ENCODE peak calls at places on chromosomes 13 and 19, in seven cellular contexts. O is lung, E is IMR-90, X is cardiac muscle cell, J is astrocyte of the spinal cord, K is breast epithelium, H is fibroblast of pulmonary artery. A is an unnamed sample.

GRCh38 chr13:61414686-61415664 is 674 bp downstream of the PCDH20 start:
- DNase-seq in X (peak), E (no peak), K (peak), O (peak), H (peak), J (peak), A (peak)

GRCh38 chr13:85137516-85137915 is 661.7 kb downstream of the SLITRK6 start:
- DNase-seq in J (no peak), H (no peak), X (no peak), E (no peak), O (no peak), K (no peak), A (no peak)

GRCh38 chr13:27574661-27575060 is 45.7 kb downstream of the LNX2 start:
- DNase-seq in E (no peak), H (no peak), K (no peak), O (no peak), J (no peak), X (no peak), A (no peak)

GRCh38 chr13:47114030-47114429 is 217.2 kb upstream of the HTR2A start:
- DNase-seq in O (no peak), K (no peak), E (peak), X (no peak), J (peak), H (peak), A (no peak)

GRCh38 chr19:48213959-48214358 is 41.8 kb downstream of the CARD8 start:
- DNase-seq in X (no peak), H (no peak), O (no peak), K (no peak), E (no peak), J (no peak), A (no peak)

GRCh38 chr13:25654332-25654731 is 282.6 kb downstream of the ATP8A2 start:
- DNase-seq in O (no peak), K (no peak), X (no peak), E (no peak), J (no peak), H (no peak), A (no peak)

GRCh38 chr13:44755872-44756271 is 179.7 kb upstream of the TSC22D1 start:
- DNase-seq in X (no peak), J (peak), O (no peak), K (no peak), H (peak), E (peak), A (no peak)

GRCh38 chr13:97380696-97381095 is 53.3 kb upstream of the RAP2A start:
- DNase-seq in H (no peak), E (no peak), X (no peak), J (no peak), O (no peak), K (no peak), A (no peak)

GRCh38 chr19:45306522-45307027 is 16.1 kb downstream of the CKM start:
- DNase-seq in E (no peak), H (no peak), O (no peak), J (no peak), X (peak), K (no peak), A (peak)

GRCh38 chr19:15934332-15935078 is at the start of gene CYP4F11:
- DNase-seq in K (peak), J (no peak), O (no peak), X (no peak), E (no peak), H (no peak), A (peak)

GRCh38 chr13:31042501-31043165 is 110.2 kb downstream of the TEX26 start:
- DNase-seq in J (no peak), H (no peak), E (no peak), O (no peak), X (no peak), K (no peak), A (no peak)

GRCh38 chr13:99214691-99215090 is 14.0 kb downstream of the UBAC2 start:
- DNase-seq in J (no peak), K (no peak), O (no peak), H (no peak), E (no peak), X (no peak), A (peak)

GRCh38 chr19:35222373-35223005 is 6.0 kb downstream of the FAM187B start:
- DNase-seq in H (no peak), J (no peak), E (no peak), O (no peak), K (no peak), X (no peak), A (no peak)

GRCh38 chr19:30635026-30635985 is 263.1 kb downstream of the ZNF536 start:
- DNase-seq in H (no peak), O (no peak), K (no peak), E (no peak), J (no peak), X (no peak), A (no peak)

GRCh38 chr13:110560606-110561334 is 752 bp downstream of the RAB20 start:
- DNase-seq in X (peak), H (peak), E (no peak), J (no peak), O (peak), K (no peak), A (no peak)

GRCh38 chr13:79880820-79881219 is 399.9 kb downstream of the NDFIP2 start:
- DNase-seq in H (peak), J (no peak), K (no peak), E (no peak), X (no peak), O (no peak), A (no peak)

GRCh38 chr13:110125613-110126272 is 181.2 kb downstream of the COL4A1 start:
- DNase-seq in J (no peak), K (no peak), X (no peak), E (no peak), H (no peak), O (peak), A (no peak)

GRCh38 chr13:48818495-48818961 is 157.2 kb upstream of the FNDC3A start:
- DNase-seq in X (no peak), J (peak), E (peak), K (no peak), H (peak), O (no peak), A (no peak)

GRCh38 chr19:47369923-47370625 is 21.0 kb downstream of the DHX34 start:
- DNase-seq in J (peak), X (no peak), E (peak), O (peak), H (peak), K (no peak), A (no peak)

GRCh38 chr19:52662631-52663030 is 24.5 kb upstream of the ZNF83 start:
- DNase-seq in K (no peak), X (no peak), E (no peak), O (no peak), J (no peak), H (no peak), A (no peak)

GRCh38 chr19:44662686-44663085 is 8.6 kb upstream of the CEACAM19 start:
- DNase-seq in X (no peak), E (peak), O (no peak), K (no peak), H (no peak), J (peak), A (no peak)

GRCh38 chr13:48902421-48902820 is 73.3 kb upstream of the FNDC3A start:
- DNase-seq in X (peak), J (no peak), H (peak), O (no peak), E (peak), K (no peak), A (no peak)

GRCh38 chr13:101751488-101751887 is 299.0 kb downstream of the ITGBL1 start:
- DNase-seq in E (peak), X (peak), K (no peak), H (peak), J (peak), O (no peak), A (no peak)

GRCh38 chr19:45217957-45218334 is 27.3 kb downstream of the EXOC3L2 start:
- DNase-seq in O (no peak), H (no peak), J (no peak), K (no peak), X (no peak), E (no peak), A (no peak)

DNA sequence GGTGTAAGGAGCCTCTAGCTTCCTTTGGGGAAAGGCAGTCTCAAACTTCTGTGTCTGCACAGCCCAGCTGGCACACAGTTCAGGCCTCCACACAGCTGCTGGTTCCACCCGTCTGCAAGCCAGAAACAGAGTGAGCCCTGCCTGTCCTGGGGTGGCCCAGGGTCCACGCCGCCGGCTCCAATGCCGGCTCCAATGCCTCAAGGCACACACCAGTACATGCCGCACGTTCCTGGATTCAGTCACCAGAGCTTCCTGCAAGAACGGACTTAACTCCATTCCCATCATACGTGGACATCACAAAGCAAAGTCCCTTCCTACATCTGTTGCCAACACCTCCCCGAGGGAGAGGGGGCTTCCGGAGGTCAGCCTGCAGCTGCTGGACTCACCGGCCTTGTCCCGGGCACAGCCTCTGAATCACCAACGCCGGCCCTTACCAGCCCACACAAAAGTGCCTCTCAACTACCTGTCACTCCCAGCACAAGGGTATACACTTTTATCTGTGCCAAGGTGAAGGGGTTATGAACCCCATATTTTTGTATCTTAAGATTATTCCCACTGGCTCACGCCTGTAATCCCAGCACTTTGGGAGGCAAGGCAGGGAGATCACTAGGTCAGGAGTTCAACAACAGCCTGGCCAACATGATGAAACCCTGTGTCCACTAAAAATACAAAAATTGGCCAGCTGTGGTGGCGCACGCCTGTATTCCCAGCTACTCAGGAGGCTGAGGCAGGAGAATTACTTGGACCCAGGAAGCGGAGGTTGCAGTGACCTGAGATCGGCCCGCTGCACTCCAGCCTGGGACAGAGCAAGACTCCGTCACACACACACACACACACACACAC is 8.4 kb downstream of the SH3GL1 start:
- DNase-seq in X (no peak), O (no peak), K (no peak), H (peak), E (peak), J (peak), A (no peak)
- H3K4me3 ChIP-seq in X (no peak), O (no peak), K (no peak), H (no peak), E (no peak), J (no peak), A (no peak)

GRCh38 chr19:58434217-58434616 is 5.7 kb downstream of the ZNF132 start:
- DNase-seq in E (peak), K (no peak), J (no peak), O (no peak), X (no peak), H (peak), A (no peak)
- H3K4me3 ChIP-seq in E (no peak), K (no peak), J (no peak), O (no peak), X (no peak), H (no peak), A (no peak)

DNA sequence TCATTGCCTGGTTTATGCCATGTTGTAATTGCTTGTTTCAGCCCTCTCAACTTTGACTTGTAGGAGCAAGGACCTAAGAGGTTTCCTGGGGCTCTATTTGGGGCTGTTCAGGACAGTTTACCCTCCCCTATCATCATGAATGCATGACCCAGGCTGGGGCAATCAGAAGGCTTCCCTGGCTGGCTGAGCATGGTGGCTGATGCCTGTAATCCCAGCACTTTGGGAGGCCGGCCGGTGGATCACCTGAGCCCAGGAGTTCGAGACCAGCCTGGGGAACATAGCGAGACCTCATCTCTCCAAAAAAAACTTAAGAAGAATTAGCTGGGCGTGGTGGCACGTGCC is 6.1 kb upstream of the LSM4 start:
- DNase-seq in X (no peak), H (no peak), J (no peak), O (no peak), K (no peak), E (no peak), A (no peak)
- H3K4me3 ChIP-seq in X (peak), H (peak), J (peak), O (no peak), K (peak), E (peak), A (peak)

DNA sequence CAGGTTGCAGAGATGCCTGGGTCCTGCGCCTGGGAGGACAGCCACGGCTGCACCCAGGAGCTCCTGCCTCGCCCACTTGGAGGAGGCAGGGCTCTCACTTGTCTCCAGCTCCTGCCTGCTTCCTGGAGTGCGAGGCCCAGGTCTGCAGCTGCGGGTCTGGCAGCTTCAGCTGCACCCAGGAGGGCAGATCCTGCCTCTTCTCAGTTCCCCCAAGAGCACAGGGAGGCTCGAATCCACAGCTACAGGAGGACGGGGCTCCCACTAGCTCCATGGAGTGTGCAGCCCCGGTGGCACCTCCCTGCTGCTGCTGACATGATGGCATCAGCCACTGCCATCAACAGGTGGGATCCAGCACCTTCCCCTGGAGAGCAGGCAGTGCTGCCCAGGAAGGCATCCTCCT is 4.5 kb downstream of the ZNF554 start:
- DNase-seq in H (no peak), K (no peak), J (no peak), E (no peak), O (no peak), X (no peak), A (no peak)
- H3K4me3 ChIP-seq in H (no peak), K (no peak), J (no peak), E (no peak), O (no peak), X (no peak), A (no peak)

DNA sequence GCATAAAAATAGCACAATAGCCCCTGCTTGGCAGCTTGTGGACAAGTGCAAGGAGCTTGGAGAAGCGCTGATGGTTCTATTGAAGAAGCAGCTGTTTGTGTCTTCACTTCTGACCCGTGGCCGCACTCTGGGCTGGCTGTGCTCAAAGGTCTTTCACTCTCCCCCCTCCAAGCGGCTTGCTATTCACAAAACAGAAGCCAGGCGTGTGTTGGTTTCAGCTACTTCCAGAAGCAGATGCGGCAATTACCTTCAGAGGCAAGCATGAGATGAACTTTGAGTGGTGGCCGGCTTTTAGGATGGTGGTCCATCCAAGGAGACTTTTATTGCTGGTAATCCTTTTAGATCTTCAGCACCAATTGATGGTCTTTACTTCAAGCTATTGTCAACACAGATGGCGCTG is 188.5 kb upstream of the ARGLU1 start:
- DNase-seq in H (no peak), O (no peak), X (peak), K (no peak), J (no peak), E (no peak), A (peak)
- H3K4me3 ChIP-seq in H (no peak), O (no peak), X (no peak), K (no peak), J (no peak), E (no peak), A (no peak)

GRCh38 chr19:906480-906879 is 6.5 kb downstream of the R3HDM4 start:
- DNase-seq in E (no peak), K (no peak), J (no peak), H (no peak), O (no peak), X (no peak), A (no peak)
- H3K4me3 ChIP-seq in E (no peak), K (no peak), J (no peak), H (no peak), O (no peak), X (no peak), A (no peak)

DNA sequence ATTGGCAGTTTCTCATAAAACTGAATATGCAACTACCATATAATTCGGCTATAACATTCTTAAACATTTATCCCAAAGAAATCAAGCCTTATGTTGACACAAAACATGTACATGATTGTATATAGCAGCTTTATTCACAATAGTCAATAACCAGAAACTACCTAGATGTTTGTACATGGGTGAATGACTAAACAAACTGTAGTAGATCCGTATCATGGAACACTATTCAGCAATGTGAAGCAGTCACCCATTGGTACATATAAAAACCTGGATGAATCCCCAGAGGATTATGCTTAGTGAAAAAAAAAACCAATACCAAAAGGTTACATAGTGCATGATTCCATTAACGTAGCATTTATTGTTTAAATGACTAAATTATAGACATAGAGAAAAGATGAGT is 471.7 kb upstream of the KLHL1 start:
- DNase-seq in O (no peak), X (no peak), E (no peak), H (no peak), K (no peak), J (no peak), A (no peak)
- H3K4me3 ChIP-seq in O (no peak), X (no peak), E (no peak), H (no peak), K (no peak), J (no peak), A (no peak)

DNA sequence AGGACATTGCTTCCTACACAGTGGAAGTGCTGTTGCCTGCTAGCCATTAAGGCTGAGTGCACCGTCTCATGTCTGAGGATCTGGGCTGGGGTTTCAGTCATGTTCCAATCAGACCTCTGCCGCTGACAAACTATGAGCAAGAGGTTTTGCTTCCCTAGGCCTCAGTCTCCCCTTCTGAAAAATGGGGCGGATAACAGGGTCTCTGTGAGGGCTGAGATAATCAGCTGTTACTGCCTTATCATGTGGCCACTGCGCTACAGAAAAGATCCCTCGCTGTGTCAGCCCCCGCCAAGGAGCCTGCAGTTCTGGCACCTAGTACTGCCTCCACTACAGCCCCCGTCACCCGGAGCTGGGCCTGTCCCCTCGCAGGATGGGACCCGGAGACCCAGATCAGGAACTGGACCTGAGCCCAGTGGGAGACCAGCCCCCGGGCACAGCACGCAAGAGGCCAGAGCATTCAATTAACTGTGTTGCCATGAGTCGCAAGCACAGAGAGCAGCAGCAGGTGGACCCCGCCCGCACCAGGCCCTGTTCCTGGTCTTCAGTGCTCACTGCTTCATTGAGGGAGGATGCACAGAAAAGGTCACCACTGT is 3.0 kb upstream of the PNKP start:
- DNase-seq in O (no peak), J (no peak), X (no peak), E (no peak), H (no peak), K (no peak), A (no peak)
- H3K4me3 ChIP-seq in O (peak), J (peak), X (peak), E (peak), H (peak), K (peak), A (peak)

GRCh38 chr13:41006951-41007350 is 12.2 kb downstream of the ELF1 start:
- DNase-seq in O (no peak), H (no peak), J (no peak), K (no peak), E (no peak), X (no peak), A (no peak)
- H3K4me3 ChIP-seq in O (no peak), H (no peak), J (no peak), K (no peak), E (no peak), X (no peak), A (no peak)

DNA sequence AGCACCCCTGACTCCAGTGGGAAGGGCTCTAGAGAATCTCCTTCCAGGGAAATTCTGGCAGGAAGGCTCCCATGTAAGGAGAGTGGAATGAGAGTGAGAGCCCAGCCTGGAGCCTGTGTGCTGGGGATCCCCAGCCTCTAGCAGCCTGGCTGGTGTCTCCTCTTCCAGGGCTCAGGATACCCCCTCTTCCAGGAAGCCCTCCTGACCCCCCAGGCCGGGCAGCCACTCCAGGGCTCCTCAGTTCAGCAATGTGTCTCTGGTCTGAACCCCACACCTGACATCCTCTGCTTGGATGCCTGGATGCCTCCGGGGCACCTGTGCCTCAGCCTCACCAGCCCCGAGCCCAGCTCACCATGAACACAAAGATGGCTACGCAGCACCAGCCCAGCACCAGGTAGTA is 3.0 kb downstream of the C19orf33 start:
- DNase-seq in E (no peak), X (no peak), K (no peak), H (no peak), O (no peak), J (no peak), A (no peak)
- H3K4me3 ChIP-seq in E (no peak), X (no peak), K (no peak), H (no peak), O (no peak), J (no peak), A (no peak)

A was measured in HAP-1.